ENCODE peak calls at places on chromosomes 16 and 17, in four cellular contexts. G, L, Y and T are unnamed samples.
A peak's percentile ranks its signal among the peaks of the same experiment; 100 is the strongest.

GRCh38 chr17:63491413-63491812 is 14.6 kb downstream of the ACE start:
- DNase-seq in Y (no peak), L (no peak), G (no peak), T (no peak)

GRCh38 chr16:4507588-4508345 is 30.8 kb downstream of the CDIP1 start:
- DNase-seq in G (no peak), Y (no peak), L (no peak), T (peak; percentile 17)

GRCh38 chr16:67893791-67894399 is 841 bp downstream of the PSKH1 start:
- DNase-seq in G (no peak), Y (peak; percentile 39), L (peak; percentile 38), T (no peak)

GRCh38 chr17:81393684-81394376 is 1.4 kb upstream of the BAHCC1 start:
- DNase-seq in L (peak; percentile 100), Y (peak; percentile 100), G (peak; percentile 100), T (peak; percentile 85)

GRCh38 chr17:7886227-7887037 is 2.2 kb upstream of the CHD3 start:
- DNase-seq in Y (peak; percentile 34), G (no peak), L (peak; percentile 45), T (no peak)

GRCh38 chr17:6862822-6863221 is 31.3 kb upstream of the TEKT1 start:
- DNase-seq in G (no peak), Y (no peak), L (no peak), T (no peak)

GRCh38 chr17:79612468-79613194 is 1.8 kb upstream of the RBFOX3 start:
- DNase-seq in Y (peak; percentile 82), G (peak; percentile 73), L (peak; percentile 40), T (no peak)

GRCh38 chr16:88995746-88996535 is 18.9 kb upstream of the CBFA2T3 start:
- DNase-seq in G (no peak), Y (no peak), L (no peak), T (no peak)

GRCh38 chr17:42564815-42565522 is 1.9 kb upstream of the MLX start:
- DNase-seq in Y (no peak), L (peak; percentile 37), G (no peak), T (no peak)